ENCODE peak calls at places on chromosome 3, in eight cellular contexts. One of them, this sample, is unnamed.
A peak's percentile ranks its signal among the peaks of the same experiment; 100 is the strongest.

GRCh38 chr3:46985588-46985987 is 6.1 kb downstream of the NBEAL2 start:
- DNase-seq in transverse colon: no peak
- DNase-seq in upper lobe of left lung: no peak
- DNase-seq in endothelial cell of umbilical vein: no peak
- DNase-seq in HepG2: no peak
- DNase-seq in stomach: no peak
- DNase-seq in GM12878: no peak
- DNase-seq in spleen: peak; percentile 78
- DNase-seq in this sample: no peak

GRCh38 chr3:111143-112069 is 85.2 kb upstream of the CHL1 start:
- DNase-seq in transverse colon: no peak
- DNase-seq in upper lobe of left lung: no peak
- DNase-seq in endothelial cell of umbilical vein: no peak
- DNase-seq in HepG2: peak; percentile 6
- DNase-seq in stomach: no peak
- DNase-seq in GM12878: peak; percentile 7
- DNase-seq in spleen: no peak
- DNase-seq in this sample: no peak

GRCh38 chr3:132605374-132605792 is 8.3 kb downstream of the ACKR4 start:
- DNase-seq in transverse colon: no peak
- DNase-seq in upper lobe of left lung: no peak
- DNase-seq in endothelial cell of umbilical vein: no peak
- DNase-seq in HepG2: no peak
- DNase-seq in stomach: no peak
- DNase-seq in GM12878: no peak
- DNase-seq in spleen: no peak
- DNase-seq in this sample: no peak

GRCh38 chr3:113147608-113148306 is 63.6 kb upstream of the BOC start:
- DNase-seq in transverse colon: no peak
- DNase-seq in upper lobe of left lung: no peak
- DNase-seq in endothelial cell of umbilical vein: no peak
- DNase-seq in HepG2: no peak
- DNase-seq in stomach: no peak
- DNase-seq in GM12878: no peak
- DNase-seq in spleen: no peak
- DNase-seq in this sample: no peak

GRCh38 chr3:138078901-138079344 is 36.5 kb downstream of the DZIP1L start:
- DNase-seq in transverse colon: no peak
- DNase-seq in upper lobe of left lung: no peak
- DNase-seq in endothelial cell of umbilical vein: no peak
- DNase-seq in HepG2: peak; percentile 32
- DNase-seq in stomach: no peak
- DNase-seq in GM12878: no peak
- DNase-seq in spleen: no peak
- DNase-seq in this sample: no peak

GRCh38 chr3:139299261-139300132 is 44.3 kb upstream of the MRPS22 start:
- DNase-seq in transverse colon: no peak
- DNase-seq in upper lobe of left lung: no peak
- DNase-seq in endothelial cell of umbilical vein: no peak
- DNase-seq in HepG2: peak; percentile 88
- DNase-seq in stomach: peak; percentile 37
- DNase-seq in GM12878: no peak
- DNase-seq in spleen: peak; percentile 45
- DNase-seq in this sample: no peak

GRCh38 chr3:130826516-130826915 is 67.4 kb upstream of the ATP2C1 start:
- DNase-seq in transverse colon: no peak
- DNase-seq in upper lobe of left lung: no peak
- DNase-seq in endothelial cell of umbilical vein: no peak
- DNase-seq in HepG2: no peak
- DNase-seq in stomach: no peak
- DNase-seq in GM12878: no peak
- DNase-seq in spleen: no peak
- DNase-seq in this sample: no peak

GRCh38 chr3:109369510-109369909 is 32.2 kb upstream of the DPPA4 start:
- DNase-seq in transverse colon: no peak
- DNase-seq in upper lobe of left lung: no peak
- DNase-seq in endothelial cell of umbilical vein: no peak
- DNase-seq in HepG2: peak; percentile 7
- DNase-seq in stomach: no peak
- DNase-seq in GM12878: no peak
- DNase-seq in spleen: no peak
- DNase-seq in this sample: no peak

GRCh38 chr3:14133188-14133800 is 8.4 kb downstream of the TMEM43 start:
- DNase-seq in transverse colon: peak; percentile 78
- DNase-seq in upper lobe of left lung: no peak
- DNase-seq in endothelial cell of umbilical vein: no peak
- DNase-seq in HepG2: peak; percentile 69
- DNase-seq in stomach: no peak
- DNase-seq in GM12878: no peak
- DNase-seq in spleen: no peak
- DNase-seq in this sample: no peak

GRCh38 chr3:7618606-7619005 is 757.7 kb downstream of the GRM7 start:
- DNase-seq in transverse colon: no peak
- DNase-seq in upper lobe of left lung: no peak
- DNase-seq in endothelial cell of umbilical vein: no peak
- DNase-seq in HepG2: no peak
- DNase-seq in stomach: no peak
- DNase-seq in GM12878: no peak
- DNase-seq in spleen: no peak
- DNase-seq in this sample: no peak

GRCh38 chr3:32435911-32436815 is 44.5 kb downstream of the CMTM7 start:
- DNase-seq in transverse colon: no peak
- DNase-seq in upper lobe of left lung: no peak
- DNase-seq in endothelial cell of umbilical vein: no peak
- DNase-seq in HepG2: no peak
- DNase-seq in stomach: no peak
- DNase-seq in GM12878: no peak
- DNase-seq in spleen: no peak
- DNase-seq in this sample: no peak

GRCh38 chr3:154120903-154121235 is 321 bp upstream of the ARHGEF26 start:
- DNase-seq in transverse colon: no peak
- DNase-seq in upper lobe of left lung: no peak
- DNase-seq in endothelial cell of umbilical vein: no peak
- DNase-seq in HepG2: no peak
- DNase-seq in stomach: no peak
- DNase-seq in GM12878: no peak
- DNase-seq in spleen: no peak
- DNase-seq in this sample: no peak

GRCh38 chr3:154122912-154123559 is 1.8 kb downstream of the ARHGEF26 start:
- DNase-seq in transverse colon: no peak
- DNase-seq in upper lobe of left lung: no peak
- DNase-seq in endothelial cell of umbilical vein: peak; percentile 50
- DNase-seq in HepG2: peak; percentile 1
- DNase-seq in stomach: no peak
- DNase-seq in GM12878: no peak
- DNase-seq in spleen: no peak
- DNase-seq in this sample: no peak

GRCh38 chr3:154125378-154126030 is 4.3 kb downstream of the ARHGEF26 start:
- DNase-seq in transverse colon: no peak
- DNase-seq in upper lobe of left lung: no peak
- DNase-seq in endothelial cell of umbilical vein: no peak
- DNase-seq in HepG2: peak; percentile 74
- DNase-seq in stomach: no peak
- DNase-seq in GM12878: no peak
- DNase-seq in spleen: no peak
- DNase-seq in this sample: no peak

GRCh38 chr3:154122096-154122911 is 1.1 kb downstream of the ARHGEF26 start:
- DNase-seq in transverse colon: no peak
- DNase-seq in upper lobe of left lung: no peak
- DNase-seq in endothelial cell of umbilical vein: peak; percentile 19
- DNase-seq in HepG2: no peak
- DNase-seq in stomach: no peak
- DNase-seq in GM12878: no peak
- DNase-seq in spleen: no peak
- DNase-seq in this sample: no peak

GRCh38 chr3:154121236-154122095 is at the start of gene ARHGEF26:
- DNase-seq in transverse colon: peak; percentile 91
- DNase-seq in upper lobe of left lung: peak; percentile 90
- DNase-seq in endothelial cell of umbilical vein: peak; percentile 84
- DNase-seq in HepG2: peak; percentile 44
- DNase-seq in stomach: peak; percentile 89
- DNase-seq in GM12878: no peak
- DNase-seq in spleen: peak; percentile 90
- DNase-seq in this sample: peak; percentile 54
- TF ChIP-seq POLR2AphosphoS5 in transverse colon: peak; percentile 73
- TF ChIP-seq POLR2AphosphoS5 in upper lobe of left lung: no peak
- TF ChIP-seq POLR2AphosphoS5 in endothelial cell of umbilical vein: no peak
- TF ChIP-seq POLR2AphosphoS5 in HepG2: peak; percentile 26
- TF ChIP-seq POLR2AphosphoS5 in stomach: no peak
- TF ChIP-seq POLR2AphosphoS5 in GM12878: no peak
- TF ChIP-seq POLR2AphosphoS5 in spleen: peak; percentile 45
- TF ChIP-seq POLR2AphosphoS5 in this sample: no peak

DNA sequence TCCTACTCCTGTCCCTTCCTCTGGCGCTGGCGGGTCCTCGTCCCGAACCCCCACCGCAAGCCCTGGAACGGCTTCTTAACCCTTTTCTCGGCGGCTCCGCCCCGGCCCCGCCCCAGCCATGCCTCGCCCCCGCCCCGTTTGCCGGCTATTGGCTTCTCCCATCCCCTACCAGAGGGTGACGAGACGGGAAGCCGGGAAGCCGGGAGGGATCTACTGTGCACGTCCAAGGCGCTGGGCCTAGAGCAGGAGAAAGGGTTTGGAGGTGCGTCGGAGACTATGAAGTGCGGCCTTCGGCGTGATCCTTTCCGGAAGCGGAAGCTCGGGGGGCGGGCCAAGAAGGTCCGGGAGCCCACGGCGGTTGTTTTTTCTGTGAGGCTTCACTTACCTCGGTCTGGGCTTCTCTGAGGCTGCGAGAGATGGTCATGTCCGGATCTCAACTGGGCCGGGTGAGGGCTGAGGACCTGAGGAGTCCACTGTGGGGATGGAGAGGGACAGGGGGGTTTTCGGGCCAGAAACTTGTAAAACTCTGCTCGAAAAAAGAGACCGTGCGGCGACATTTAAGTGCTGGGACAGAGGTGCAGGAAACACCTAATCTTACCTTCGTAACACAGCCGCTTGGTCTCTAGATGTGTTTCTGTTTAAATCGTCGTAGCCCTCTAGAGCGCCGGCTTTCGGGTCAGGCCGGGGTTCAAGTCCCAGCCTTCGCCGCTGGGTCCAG is 21.4 kb downstream of the ROPN1B start:
- DNase-seq in transverse colon: peak; percentile 84
- DNase-seq in upper lobe of left lung: peak; percentile 91
- DNase-seq in endothelial cell of umbilical vein: peak; percentile 63
- DNase-seq in HepG2: peak; percentile 61
- DNase-seq in stomach: peak; percentile 80
- DNase-seq in GM12878: peak; percentile 4
- DNase-seq in spleen: peak; percentile 90
- DNase-seq in this sample: peak; percentile 41
- TF ChIP-seq POLR2A in transverse colon: peak; percentile 68
- TF ChIP-seq POLR2A in upper lobe of left lung: no peak
- TF ChIP-seq POLR2A in endothelial cell of umbilical vein: peak; percentile 45
- TF ChIP-seq POLR2A in HepG2: peak; percentile 75
- TF ChIP-seq POLR2A in stomach: no peak
- TF ChIP-seq POLR2A in GM12878: peak; percentile 72
- TF ChIP-seq POLR2A in spleen: no peak
- TF ChIP-seq POLR2A in this sample: peak; percentile 75

GRCh38 chr3:61848885-61849284 is 287.5 kb downstream of the PTPRG start:
- DNase-seq in transverse colon: no peak
- DNase-seq in upper lobe of left lung: peak; percentile 42
- DNase-seq in endothelial cell of umbilical vein: peak; percentile 83
- DNase-seq in HepG2: no peak
- DNase-seq in stomach: no peak
- DNase-seq in GM12878: no peak
- DNase-seq in spleen: no peak
- DNase-seq in this sample: no peak

GRCh38 chr3:61846488-61846887 is 285.1 kb downstream of the PTPRG start:
- DNase-seq in transverse colon: no peak
- DNase-seq in upper lobe of left lung: peak; percentile 53
- DNase-seq in endothelial cell of umbilical vein: no peak
- DNase-seq in HepG2: no peak
- DNase-seq in stomach: no peak
- DNase-seq in GM12878: no peak
- DNase-seq in spleen: no peak
- DNase-seq in this sample: no peak

GRCh38 chr3:61853912-61854311 is 292.5 kb downstream of the PTPRG start:
- DNase-seq in transverse colon: no peak
- DNase-seq in upper lobe of left lung: no peak
- DNase-seq in endothelial cell of umbilical vein: no peak
- DNase-seq in HepG2: no peak
- DNase-seq in stomach: no peak
- DNase-seq in GM12878: no peak
- DNase-seq in spleen: no peak
- DNase-seq in this sample: no peak

GRCh38 chr3:61844346-61844745 is 283.0 kb downstream of the PTPRG start:
- DNase-seq in transverse colon: no peak
- DNase-seq in upper lobe of left lung: no peak
- DNase-seq in endothelial cell of umbilical vein: no peak
- DNase-seq in HepG2: no peak
- DNase-seq in stomach: no peak
- DNase-seq in GM12878: no peak
- DNase-seq in spleen: no peak
- DNase-seq in this sample: no peak

DNA sequence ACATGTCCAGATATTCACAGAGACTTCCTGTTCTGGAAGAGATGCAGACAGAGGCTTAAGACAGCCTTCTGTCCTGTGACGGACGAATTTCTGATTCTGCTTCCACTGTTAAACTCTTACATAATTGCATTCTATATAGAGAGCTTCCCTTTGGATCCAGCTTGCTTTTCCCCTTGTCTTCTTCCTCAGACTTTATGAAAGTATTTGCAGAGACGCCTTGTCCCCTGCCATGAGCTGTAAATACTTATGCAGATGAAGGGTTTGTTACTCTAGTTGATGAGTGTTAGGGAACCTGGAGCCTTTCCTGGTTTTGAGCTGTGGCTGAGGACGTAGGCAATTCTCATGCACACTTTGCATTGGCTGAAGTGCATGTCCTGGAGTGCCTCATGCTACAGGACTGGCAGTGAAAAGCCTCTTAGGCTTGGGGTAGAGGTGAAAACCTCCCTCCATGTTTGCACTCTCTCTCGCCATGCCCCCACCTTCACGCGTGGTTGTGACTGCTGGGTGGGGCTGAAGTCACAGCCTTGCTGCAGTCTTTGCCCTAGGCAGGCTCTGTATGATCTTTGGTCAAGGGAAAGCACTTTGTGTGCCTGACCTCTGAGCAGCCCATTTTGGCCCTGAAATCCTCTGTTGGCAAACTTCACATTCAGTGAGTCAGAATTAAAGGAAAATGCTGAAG is 286.6 kb downstream of the PTPRG start:
- DNase-seq in transverse colon: peak; percentile 71
- DNase-seq in upper lobe of left lung: peak; percentile 83
- DNase-seq in endothelial cell of umbilical vein: peak; percentile 50
- DNase-seq in HepG2: peak; percentile 17
- DNase-seq in stomach: peak; percentile 27
- DNase-seq in GM12878: no peak
- DNase-seq in spleen: no peak
- DNase-seq in this sample: no peak
- TF ChIP-seq POLR2AphosphoS5 in transverse colon: peak; percentile 7
- TF ChIP-seq POLR2AphosphoS5 in upper lobe of left lung: peak; percentile 76
- TF ChIP-seq POLR2AphosphoS5 in endothelial cell of umbilical vein: no peak
- TF ChIP-seq POLR2AphosphoS5 in HepG2: no peak
- TF ChIP-seq POLR2AphosphoS5 in stomach: no peak
- TF ChIP-seq POLR2AphosphoS5 in GM12878: no peak
- TF ChIP-seq POLR2AphosphoS5 in spleen: peak; percentile 74
- TF ChIP-seq POLR2AphosphoS5 in this sample: no peak

DNA sequence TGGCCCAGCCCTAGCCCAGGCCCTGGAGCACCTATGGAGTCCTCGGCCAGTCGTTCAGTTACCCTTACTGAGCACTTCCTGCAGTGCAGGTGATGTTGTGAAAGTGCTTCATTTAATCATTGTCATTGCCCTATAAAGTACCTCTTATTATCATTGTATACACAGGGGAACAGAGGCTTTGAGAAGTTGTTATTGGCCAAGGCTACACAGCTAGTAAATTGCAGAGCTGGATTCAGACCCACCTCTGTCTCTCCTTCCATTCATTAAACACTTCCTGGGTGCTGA is 9.8 kb downstream of the RPL32 start:
- DNase-seq in transverse colon: no peak
- DNase-seq in upper lobe of left lung: no peak
- DNase-seq in endothelial cell of umbilical vein: no peak
- DNase-seq in HepG2: no peak
- DNase-seq in stomach: no peak
- DNase-seq in GM12878: no peak
- DNase-seq in spleen: no peak
- DNase-seq in this sample: no peak
- TF ChIP-seq POLR2A in transverse colon: no peak
- TF ChIP-seq POLR2A in upper lobe of left lung: no peak
- TF ChIP-seq POLR2A in endothelial cell of umbilical vein: no peak
- TF ChIP-seq POLR2A in HepG2: no peak
- TF ChIP-seq POLR2A in stomach: no peak
- TF ChIP-seq POLR2A in GM12878: no peak
- TF ChIP-seq POLR2A in spleen: no peak
- TF ChIP-seq POLR2A in this sample: peak; percentile 11